ENCODE peak calls at places on chromosomes 6 and 20, in six cellular contexts. Y, S, E, J, G and T are unnamed samples.

GRCh38 chr6:25312703-25313102 is 33.5 kb downstream of the CARMIL1 start:
- DNase-seq in S (no peak), E (no peak), Y (no peak), G (no peak), J (no peak), T (no peak)

GRCh38 chr20:11231742-11232141 is 557.9 kb upstream of the JAG1 start:
- DNase-seq in S (no peak), Y (no peak), J (no peak), E (no peak), G (no peak), T (no peak)

GRCh38 chr6:113953346-113953745 is 17.6 kb downstream of the HDAC2 start:
- DNase-seq in G (no peak), Y (no peak), E (no peak), J (no peak), S (no peak), T (no peak)

GRCh38 chr6:158270389-158271127 is 41.7 kb upstream of the TULP4 start:
- DNase-seq in Y (no peak), J (no peak), G (no peak), E (no peak), S (no peak), T (no peak)

GRCh38 chr20:23362392-23363256 is 642 bp downstream of the GZF1 start:
- DNase-seq in E (peak), S (peak), Y (no peak), G (no peak), J (no peak), T (peak)

GRCh38 chr6:43680583-43681120 is 6.9 kb downstream of the MRPS18A start:
- DNase-seq in Y (no peak), E (no peak), G (no peak), J (no peak), S (no peak), T (no peak)

GRCh38 chr20:57847104-57847503 is 137.3 kb upstream of the PMEPA1 start:
- DNase-seq in S (no peak), Y (no peak), E (no peak), J (no peak), G (no peak), T (no peak)

GRCh38 chr6:42744351-42744890 is 1.5 kb downstream of the TBCC start:
- DNase-seq in J (no peak), S (no peak), Y (no peak), E (no peak), G (no peak), T (no peak)

GRCh38 chr6:157461000-157461915 is 80.3 kb downstream of the ZDHHC14 start:
- DNase-seq in J (no peak), G (no peak), E (no peak), S (no peak), Y (no peak), T (peak)

GRCh38 chr20:1803216-1804128 is 91.7 kb upstream of the SIRPA start:
- DNase-seq in Y (peak), J (no peak), E (no peak), G (peak), S (peak), T (no peak)

GRCh38 chr6:52610745-52611355 is 34.0 kb upstream of the TRAM2 start:
- DNase-seq in E (peak), G (no peak), S (no peak), J (no peak), Y (no peak), T (no peak)

GRCh38 chr6:80211295-80211694 is 104.8 kb downstream of the BCKDHB start:
- DNase-seq in J (no peak), Y (no peak), E (no peak), G (no peak), S (no peak), T (no peak)